ENCODE peak calls at places on chromosomes 4 and X, in ten cellular contexts. V is CD8-positive, alpha-beta T cell; W is neural progenitor cell; N is sigmoid colon; P is body of pancreas; F is BE2C; C is left ventricle myocardium inferior; Q is ovary; S is transverse colon; J is spleen. I is an unnamed sample.
A peak's percentile ranks its signal among the peaks of the same experiment; 100 is the strongest.

GRCh38 chrX:97065066-97065465 is 181.4 kb downstream of the RPA4 start:
- DNase-seq in V (no peak), W (no peak), N (no peak), P (no peak), F (no peak), C (no peak), Q (no peak), S (no peak), J (no peak), I (no peak)

GRCh38 chr4:11073621-11074051 is 355.1 kb downstream of the HS3ST1 start:
- DNase-seq in V (no peak), W (no peak), N (no peak), P (no peak), F (no peak), C (peak; percentile 62), Q (peak; percentile 81), S (peak; percentile 11), J (no peak), I (peak; percentile 99)

GRCh38 chr4:2277956-2278355 is 16.0 kb upstream of the MXD4 start:
- DNase-seq in V (no peak), W (no peak), N (no peak), P (no peak), F (no peak), C (no peak), Q (no peak), S (no peak), J (peak; percentile 12), I (no peak)

GRCh38 chrX:8755116-8755515 is 23.2 kb upstream of the ANOS1 start:
- DNase-seq in V (no peak), W (peak; percentile 11), N (no peak), P (no peak), F (no peak), C (no peak), Q (no peak), S (no peak), J (no peak), I (no peak)

GRCh38 chr4:36610628-36611027 is 329.2 kb downstream of the DTHD1 start:
- DNase-seq in V (no peak), W (no peak), N (no peak), P (no peak), F (no peak), C (no peak), Q (no peak), S (no peak), J (no peak), I (no peak)

GRCh38 chr4:127685292-127685691 is 44.9 kb upstream of the SLC25A31 start:
- DNase-seq in V (no peak), W (no peak), N (no peak), P (no peak), F (no peak), C (no peak), Q (no peak), S (no peak), J (no peak), I (no peak)

GRCh38 chr4:78534286-78534955 is 17.1 kb upstream of the ANXA3 start:
- DNase-seq in V (no peak), W (peak; percentile 26), N (no peak), P (peak; percentile 23), F (no peak), C (no peak), Q (no peak), S (no peak), J (no peak), I (no peak)

GRCh38 chr4:98466868-98467599 is 191.4 kb downstream of the TSPAN5 start:
- DNase-seq in V (no peak), W (no peak), N (no peak), P (no peak), F (no peak), C (no peak), Q (no peak), S (no peak), J (no peak), I (no peak)

GRCh38 chrX:106707771-106708454 is 18.6 kb upstream of the RNF128 start:
- DNase-seq in V (no peak), W (no peak), N (no peak), P (no peak), F (no peak), C (no peak), Q (no peak), S (no peak), J (no peak), I (peak; percentile 57)

GRCh38 chr4:70269674-70270073 is 27.3 kb downstream of the CSN3 start:
- DNase-seq in V (no peak), W (peak; percentile 12), N (no peak), P (no peak), F (no peak), C (no peak), Q (no peak), S (no peak), J (no peak), I (no peak)

DNA sequence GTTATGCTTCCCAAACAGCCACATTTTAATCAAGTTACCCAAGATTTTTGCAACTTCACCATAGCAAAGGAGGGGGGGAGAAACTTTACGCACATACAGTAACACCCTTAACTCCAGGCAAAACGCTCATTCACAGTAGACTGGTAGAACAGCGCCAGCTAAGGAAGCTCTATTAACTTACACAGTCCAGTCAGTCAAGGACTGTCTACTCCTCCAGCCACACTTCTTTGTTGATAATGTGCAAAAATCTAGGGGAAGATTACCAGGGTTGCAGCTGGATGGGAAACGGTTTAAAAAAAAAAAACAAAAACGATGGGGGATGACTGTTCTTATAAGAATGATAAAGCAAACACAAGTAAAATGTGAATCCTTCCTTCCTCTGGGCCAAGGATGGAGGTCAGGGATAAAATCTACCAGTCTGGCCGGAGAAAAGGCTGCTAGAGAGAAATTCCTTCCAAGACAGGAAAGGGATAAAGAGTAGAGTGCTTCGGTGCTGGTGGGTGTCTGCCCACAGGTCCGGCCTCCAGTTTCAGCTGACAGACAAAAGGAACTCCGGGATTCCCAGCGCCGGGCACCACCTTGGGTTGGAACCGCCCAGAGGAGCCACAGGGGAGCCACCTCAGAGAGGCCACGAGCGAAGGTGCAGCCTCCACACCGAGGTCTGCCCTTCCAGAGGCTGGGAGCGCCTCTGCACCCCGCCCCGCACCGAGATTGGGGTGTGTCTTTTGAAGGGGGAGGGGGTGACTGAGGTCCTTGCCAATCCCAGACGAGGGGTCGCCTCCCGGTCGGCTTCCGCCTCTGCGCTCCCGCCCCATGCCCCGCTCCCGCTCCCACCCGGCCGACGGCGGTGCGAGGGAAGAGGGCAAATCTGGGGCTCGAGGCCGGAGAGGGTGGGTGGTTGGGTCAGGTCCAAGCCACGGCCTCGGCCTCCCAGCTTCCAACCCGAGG is 789 bp downstream of the ANKRD50 start:
- DNase-seq in V (no peak), W (peak; percentile 82), N (peak; percentile 73), P (peak; percentile 51), F (peak; percentile 71), C (no peak), Q (no peak), S (peak; percentile 71), J (no peak), I (peak; percentile 53)
- H3K4me3 ChIP-seq in V (peak overlapping the region; percentile 72), W (peak overlapping the region; percentile 59), N (peak overlapping the region; percentile 94), P (peak overlapping the region; percentile 68), F (peak overlapping the region; percentile 91), C (peak overlapping the region; percentile 92), Q (peak overlapping the region; percentile 71), S (peak overlapping the region; percentile 83), J (peak overlapping the region; percentile 74), I (peak overlapping the region; percentile 82)

GRCh38 chr4:73870778-73871177 is 1.6 kb downstream of the CXCL1 start:
- DNase-seq in V (no peak), W (no peak), N (no peak), P (no peak), F (no peak), C (no peak), Q (no peak), S (no peak), J (no peak), I (no peak)

GRCh38 chr4:73867783-73868182 is 1.4 kb upstream of the CXCL1 start:
- DNase-seq in V (no peak), W (no peak), N (no peak), P (no peak), F (no peak), C (no peak), Q (no peak), S (peak; percentile 51), J (no peak), I (no peak)

GRCh38 chr4:73868206-73869129 is 725 bp upstream of the CXCL1 start:
- DNase-seq in V (no peak), W (no peak), N (peak; percentile 57), P (no peak), F (no peak), C (no peak), Q (no peak), S (no peak), J (no peak), I (no peak)

GRCh38 chr4:73870260-73870659 is 1.1 kb downstream of the CXCL1 start:
- DNase-seq in V (no peak), W (no peak), N (peak; percentile 54), P (no peak), F (no peak), C (no peak), Q (no peak), S (peak; percentile 44), J (no peak), I (no peak)

GRCh38 chr4:73869130-73870055 is at the start of gene CXCL1:
- DNase-seq in V (no peak), W (peak; percentile 61), N (peak; percentile 71), P (peak; percentile 47), F (no peak), C (peak; percentile 58), Q (peak; percentile 42), S (peak; percentile 74), J (peak; percentile 87), I (no peak)
- TF ChIP-seq CTCF in V (no peak), W (no peak), N (no peak), P (no peak), F (no peak), C (no peak), Q (no peak), S (no peak), J (no peak), I (no peak)

DNA sequence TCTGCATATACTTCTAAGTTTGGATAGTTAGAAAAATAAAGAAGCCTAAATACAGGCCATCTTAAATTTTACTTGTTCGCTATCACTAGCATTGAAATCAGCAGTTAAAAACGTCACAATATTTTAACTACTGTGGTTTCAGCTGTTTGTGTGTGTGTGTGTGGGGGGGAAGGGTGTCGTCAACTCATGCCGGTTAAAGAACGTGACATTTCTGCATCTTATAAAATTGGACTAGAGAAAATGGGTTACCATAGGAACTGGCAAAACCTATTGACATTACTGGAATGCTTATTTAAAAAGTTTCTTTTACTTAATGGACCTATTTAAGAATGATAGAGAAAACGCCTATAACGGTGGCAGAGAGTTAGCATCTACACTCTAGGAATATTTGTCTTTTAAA is 1.2 kb upstream of the CNKSR2 start:
- DNase-seq in V (no peak), W (no peak), N (no peak), P (no peak), F (no peak), C (no peak), Q (no peak), S (no peak), J (no peak), I (no peak)
- H3K4me3 ChIP-seq in V (no peak overlapping the region), W (peak overlapping the region; percentile 60), N (no peak overlapping the region), P (no peak overlapping the region), F (peak overlapping the region; percentile 71), C (no peak overlapping the region), Q (no peak overlapping the region), S (no peak overlapping the region), J (no peak overlapping the region), I (no peak overlapping the region)

DNA sequence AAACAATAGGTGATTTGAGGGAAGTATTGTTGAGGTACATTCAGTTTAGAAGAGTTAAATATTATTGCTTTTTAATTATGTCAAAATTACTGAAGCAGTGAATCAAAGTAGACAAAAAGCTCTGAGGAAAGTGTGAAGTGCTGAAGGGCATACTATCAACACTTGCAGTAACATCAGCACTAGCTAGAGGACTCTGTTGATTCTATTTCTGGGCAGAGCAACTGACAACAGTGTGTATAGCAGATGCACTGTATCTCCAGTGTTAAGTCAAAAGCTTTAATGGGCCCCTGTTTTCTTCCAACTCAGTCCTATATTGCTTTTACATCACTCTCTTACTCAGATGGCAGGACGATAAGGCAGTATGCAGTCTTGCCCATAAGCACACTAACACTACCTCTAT is 435.1 kb upstream of the AMOT start:
- DNase-seq in V (no peak), W (no peak), N (no peak), P (no peak), F (no peak), C (no peak), Q (no peak), S (no peak), J (no peak), I (no peak)
- TF ChIP-seq CTCF in V (no peak), W (peak; percentile 10), N (no peak), P (no peak), F (peak; percentile 31), C (no peak), Q (no peak), S (no peak), J (no peak), I (no peak)

I was measured in astrocyte of the cerebellum.